ENCODE peak calls at places on chromosomes 12 and 14, in seven cellular contexts. D, A, M, H, O, F and U are unnamed samples.

GRCh38 chr12:1605129-1606020 is 11.0 kb upstream of the FBXL14 start:
- DNase-seq in F (peak; percentile 85), O (peak; percentile 63), H (peak; percentile 88), A (peak; percentile 72), M (peak; percentile 49), D (peak; percentile 57), U (peak; percentile 67)

GRCh38 chr12:120767071-120768024 is 41.7 kb downstream of the ACADS start:
- DNase-seq in D (peak; percentile 23), A (no peak), F (no peak), M (no peak), H (no peak), O (peak; percentile 3), U (no peak)

GRCh38 chr12:116955382-116956021 is 44.8 kb downstream of the FBXW8 start:
- DNase-seq in A (no peak), M (no peak), O (no peak), F (peak; percentile 53), H (peak; percentile 71), D (peak; percentile 28), U (peak; percentile 13)

GRCh38 chr14:91754819-91755218 is 22.9 kb upstream of the CATSPERB start:
- DNase-seq in D (no peak), F (peak; percentile 5), M (no peak), O (no peak), H (no peak), A (no peak), U (no peak)

GRCh38 chr12:82203076-82203475 is 155.1 kb downstream of the CCDC59 start:
- DNase-seq in A (no peak), F (no peak), O (no peak), H (no peak), D (no peak), M (no peak), U (no peak)

GRCh38 chr12:63098851-63099250 is 52.1 kb downstream of the AVPR1A start:
- DNase-seq in H (peak; percentile 9), F (no peak), M (no peak), D (no peak), A (no peak), O (no peak), U (no peak)

GRCh38 chr14:80977103-80977728 is 21.8 kb downstream of the TSHR start:
- DNase-seq in A (no peak), M (no peak), F (no peak), D (no peak), O (no peak), H (no peak), U (no peak)

GRCh38 chr12:12916135-12916956 is 25.0 kb downstream of the GPRC5A start:
- DNase-seq in F (peak; percentile 84), O (peak; percentile 82), A (peak; percentile 79), D (peak; percentile 82), M (no peak), H (peak; percentile 86), U (peak; percentile 92)

GRCh38 chr12:57224973-57225679 is 4.4 kb upstream of the SHMT2 start:
- DNase-seq in D (no peak), F (no peak), A (no peak), O (peak; percentile 64), H (no peak), M (no peak), U (peak; percentile 76)

GRCh38 chr12:121202407-121203355 is 7.2 kb upstream of the P2RX4 start:
- DNase-seq in H (no peak), M (no peak), O (no peak), D (no peak), F (no peak), A (no peak), U (no peak)

GRCh38 chr14:60905930-60906329 is 74.9 kb downstream of the TRMT5 start:
- DNase-seq in A (no peak), D (no peak), F (peak; percentile 19), O (no peak), H (no peak), M (no peak), U (no peak)

GRCh38 chr14:94880805-94881204 is 110.9 kb upstream of the GSC start:
- DNase-seq in H (no peak), O (no peak), A (no peak), M (no peak), F (no peak), D (no peak), U (no peak)

GRCh38 chr12:3897400-3897910 is 24.3 kb upstream of the PARP11 start:
- DNase-seq in M (no peak), H (no peak), F (no peak), D (no peak), A (no peak), O (no peak), U (peak; percentile 14)

GRCh38 chr12:57008113-57008687 is 1.9 kb upstream of the ZBTB39 start:
- DNase-seq in A (no peak), M (peak; percentile 46), D (peak; percentile 72), H (peak; percentile 90), F (peak; percentile 76), O (peak; percentile 62), U (peak; percentile 17)

GRCh38 chr14:24837280-24838046 is 203.5 kb upstream of the GZMB start:
- DNase-seq in A (no peak), D (no peak), O (no peak), F (peak; percentile 54), M (no peak), H (peak; percentile 82), U (no peak)

GRCh38 chr12:96399919-96400630 is at the start of gene CDK17:
- DNase-seq in H (peak; percentile 92), F (peak; percentile 80), M (peak; percentile 69), D (peak; percentile 92), O (peak; percentile 87), A (peak; percentile 91), U (peak; percentile 90)

GRCh38 chr14:20418501-20418909 is 5.2 kb upstream of the TEP1 start:
- DNase-seq in A (no peak), H (no peak), O (no peak), M (no peak), D (no peak), F (no peak), U (no peak)

GRCh38 chr12:18224745-18225144 is 36.6 kb upstream of the PIK3C2G start:
- DNase-seq in F (peak; percentile 57), H (peak; percentile 77), D (peak; percentile 12), M (no peak), O (no peak), A (no peak), U (no peak)

GRCh38 chr14:78836777-78837176 is 666.6 kb downstream of the NRXN3 start:
- DNase-seq in D (peak; percentile 15), F (peak; percentile 73), M (no peak), H (peak; percentile 78), O (peak; percentile 22), A (no peak), U (peak; percentile 56)

GRCh38 chr14:101017209-101017608 is 113.7 kb upstream of the RTL1 start:
- DNase-seq in D (no peak), F (peak; percentile 15), A (no peak), M (no peak), O (no peak), H (peak; percentile 68), U (no peak)

GRCh38 chr14:92647499-92648279 is 100.7 kb downstream of the LGMN start:
- DNase-seq in H (no peak), D (no peak), A (no peak), F (peak; percentile 70), O (no peak), M (no peak), U (no peak)

GRCh38 chr14:72745546-72745945 is 148.4 kb downstream of the DPF3 start:
- DNase-seq in A (no peak), D (no peak), M (peak; percentile 65), H (peak; percentile 66), F (peak; percentile 93), O (no peak), U (no peak)

GRCh38 chr14:23602181-23603095 is 23.8 kb upstream of the JPH4 start:
- DNase-seq in H (no peak), M (no peak), O (no peak), F (no peak), D (no peak), A (no peak), U (no peak)

GRCh38 chr14:55129086-55129427 is at the start of gene LGALS3:
- DNase-seq in A (peak; percentile 90), M (no peak), F (peak; percentile 53), O (peak; percentile 86), H (peak; percentile 62), D (peak; percentile 90), U (peak; percentile 27)

DNA sequence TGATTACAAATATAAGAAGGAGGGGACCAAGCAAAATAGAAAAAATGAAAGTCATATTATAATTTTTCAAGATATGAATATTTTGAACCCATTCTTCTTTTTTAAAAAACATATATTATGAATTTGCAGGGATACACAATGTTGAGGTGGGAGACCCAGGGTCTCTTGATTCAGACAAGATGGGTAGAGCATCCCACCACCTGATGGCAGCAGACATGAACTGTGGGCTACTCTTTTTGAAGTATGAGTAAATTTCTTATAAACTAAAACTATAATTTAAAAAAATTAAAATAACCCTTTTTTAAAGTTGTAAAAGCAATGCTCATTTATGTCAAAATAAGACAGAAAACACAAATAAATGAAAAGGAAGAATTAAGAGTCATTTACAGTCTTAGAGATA is 202.7 kb upstream of the PRICKLE1 start:
- DNase-seq in H (no peak), F (no peak), M (no peak), D (no peak), A (no peak), O (no peak), U (no peak)
- TF ChIP-seq CTCF in H (peak; percentile 50), F (no peak), M (no peak), D (no peak), A (no peak), O (no peak), U (no peak)

GRCh38 chr14:75002392-75003249 is at the start of gene EIF2B2:
- DNase-seq in M (peak; percentile 85), F (peak; percentile 91), A (peak; percentile 99), O (peak; percentile 98), H (peak; percentile 97), D (peak; percentile 95), U (peak; percentile 99)
- TF ChIP-seq CTCF in M (no peak), F (no peak), A (no peak), O (no peak), H (no peak), D (no peak), U (peak; percentile 18)

DNA sequence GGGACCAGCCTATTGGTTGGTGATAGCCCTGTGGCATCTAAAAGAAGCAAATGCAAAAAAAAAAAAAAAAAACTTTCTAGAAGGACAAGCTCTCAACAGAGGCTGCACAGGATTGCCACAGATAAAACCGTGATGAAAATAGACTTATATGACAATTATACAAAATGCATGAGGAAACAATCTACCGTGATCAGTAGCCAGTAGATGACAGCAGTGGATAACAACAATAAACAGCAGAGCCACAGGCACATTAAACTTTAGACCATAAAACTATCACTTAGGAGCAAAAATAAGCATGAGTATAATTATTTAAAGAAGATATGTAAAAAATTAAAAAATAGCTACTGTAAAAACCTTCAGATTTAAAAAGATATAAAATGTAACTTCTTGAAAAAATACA is 183.5 kb upstream of the ABCD2 start:
- DNase-seq in F (no peak), H (no peak), A (no peak), O (no peak), M (no peak), D (no peak), U (no peak)
- TF ChIP-seq CTCF in F (no peak), H (no peak), A (no peak), O (no peak), M (no peak), D (no peak), U (no peak)

DNA sequence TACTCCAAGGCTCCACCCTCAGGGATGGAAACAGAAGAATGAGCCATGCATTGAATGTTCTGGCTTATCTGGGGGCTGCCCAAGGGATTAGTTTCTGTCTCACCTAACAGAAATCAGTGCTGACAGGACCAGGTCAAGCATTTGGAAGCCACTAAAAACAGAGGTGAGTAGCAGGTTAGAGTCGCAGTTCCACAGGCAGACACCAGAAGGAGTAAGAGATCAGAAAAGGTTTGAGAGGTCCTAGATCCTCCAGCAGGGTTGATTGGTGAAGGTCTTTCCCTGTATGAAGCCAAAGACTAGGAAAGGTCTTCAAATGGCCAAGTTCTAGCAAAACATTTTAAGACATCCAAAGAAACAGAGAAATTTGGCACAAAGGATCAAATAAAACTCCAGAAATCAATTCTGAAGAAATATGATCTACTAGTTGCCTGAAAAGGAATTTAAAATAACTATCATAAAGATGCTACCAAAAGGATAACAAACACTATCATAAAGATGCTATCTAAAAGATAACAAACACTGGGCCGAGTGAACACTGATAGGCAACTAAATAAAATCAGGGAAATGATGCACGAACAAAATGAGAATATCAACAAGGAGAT is 19.5 kb upstream of the TTC9 start:
- DNase-seq in H (peak; percentile 76), D (peak; percentile 64), M (no peak), F (peak; percentile 32), A (no peak), O (peak; percentile 66), U (peak; percentile 71)
- TF ChIP-seq CTCF in H (peak; percentile 97), D (peak; percentile 85), M (peak; percentile 79), F (peak; percentile 68), A (no peak), O (peak; percentile 70), U (peak; percentile 83)